ENCODE peak calls at places on chromosomes 4 and X, in five cellular contexts. P is CD8-positive, alpha-beta T cell; E is CD4-positive, alpha-beta T cell; I is keratinocyte; H is body of pancreas. J is an unnamed sample. For H3K27me3, the result is how much of the 10 kb centered on the place peaks cover.

GRCh38 chrX:12702509-12703091 is 88.6 kb upstream of the PRPS2 start:
- DNase-seq in E (no peak), I (no peak), H (peak), P (no peak), J (peak)

GRCh38 chrX:16666541-16666940 is 16.6 kb downstream of the S100G start:
- DNase-seq in E (no peak), I (no peak), P (no peak), H (no peak), J (no peak)

GRCh38 chr4:15894923-15895411 is 43.6 kb downstream of the FGFBP1 start:
- DNase-seq in I (no peak), P (no peak), H (no peak), E (no peak), J (no peak)

GRCh38 chr4:15031993-15032660 is 29.8 kb downstream of the CPEB2 start:
- DNase-seq in P (no peak), I (no peak), E (no peak), H (no peak), J (no peak)

GRCh38 chr4:63221477-63221876 is 1187.8 kb downstream of the TECRL start:
- DNase-seq in P (no peak), E (no peak), H (no peak), I (no peak), J (no peak)

GRCh38 chr4:110712486-110712885 is 89.6 kb upstream of the PITX2 start:
- DNase-seq in P (no peak), H (no peak), I (no peak), E (no peak), J (no peak)

GRCh38 chr4:54066088-54066415 is 1.6 kb upstream of the CHIC2 start:
- DNase-seq in H (no peak), P (no peak), I (no peak), E (no peak), J (no peak)

GRCh38 chr4:33193109-33193508 is 2472.9 kb downstream of the PCDH7 start:
- DNase-seq in P (no peak), I (no peak), E (no peak), H (no peak), J (no peak)

GRCh38 chr4:80202784-80203553 is 5.7 kb downstream of the PRDM8 start:
- DNase-seq in H (peak), E (peak), P (peak), I (no peak), J (peak)

GRCh38 chr4:171809854-171810253 is 3.4 kb upstream of the GALNTL6 start:
- DNase-seq in E (no peak), H (no peak), P (no peak), I (no peak), J (no peak)

GRCh38 chrX:153447581-153447960 is 1.7 kb upstream of the TREX2 start:
- DNase-seq in H (no peak), P (no peak), E (no peak), I (no peak), J (no peak)

GRCh38 chrX:153449306-153450113 is 3.7 kb upstream of the TREX2 start:
- DNase-seq in P (no peak), I (no peak), H (no peak), E (no peak), J (no peak)

GRCh38 chrX:153448556-153449280 is 2.9 kb upstream of the TREX2 start:
- DNase-seq in P (no peak), I (no peak), H (no peak), E (no peak), J (no peak)

GRCh38 chrX:153450114-153450948 is 4.5 kb upstream of the TREX2 start:
- DNase-seq in H (no peak), I (no peak), P (no peak), E (no peak), J (no peak)

GRCh38 chrX:153450949-153451277 is 5.1 kb upstream of the TREX2 start:
- DNase-seq in I (no peak), E (no peak), H (no peak), P (no peak), J (no peak)
- H3K27me3 ChIP-seq in I (under half), E (under half), H (under half), P (under half), J (under half)

GRCh38 chrX:47807548-47807947 is 29.2 kb upstream of the ZNF81 start:
- DNase-seq in I (no peak), P (no peak), H (no peak), E (no peak), J (no peak)
- H3K27ac ChIP-seq in I (no peak), P (no peak), H (no peak), E (no peak), J (no peak)

GRCh38 chr4:154519214-154519613 is 27.6 kb upstream of the DCHS2 start:
- DNase-seq in H (no peak), E (no peak), I (no peak), P (no peak), J (no peak)
- H3K27me3 ChIP-seq in H (under half), E (under half), I (under half), P (under half), J (under half)

DNA sequence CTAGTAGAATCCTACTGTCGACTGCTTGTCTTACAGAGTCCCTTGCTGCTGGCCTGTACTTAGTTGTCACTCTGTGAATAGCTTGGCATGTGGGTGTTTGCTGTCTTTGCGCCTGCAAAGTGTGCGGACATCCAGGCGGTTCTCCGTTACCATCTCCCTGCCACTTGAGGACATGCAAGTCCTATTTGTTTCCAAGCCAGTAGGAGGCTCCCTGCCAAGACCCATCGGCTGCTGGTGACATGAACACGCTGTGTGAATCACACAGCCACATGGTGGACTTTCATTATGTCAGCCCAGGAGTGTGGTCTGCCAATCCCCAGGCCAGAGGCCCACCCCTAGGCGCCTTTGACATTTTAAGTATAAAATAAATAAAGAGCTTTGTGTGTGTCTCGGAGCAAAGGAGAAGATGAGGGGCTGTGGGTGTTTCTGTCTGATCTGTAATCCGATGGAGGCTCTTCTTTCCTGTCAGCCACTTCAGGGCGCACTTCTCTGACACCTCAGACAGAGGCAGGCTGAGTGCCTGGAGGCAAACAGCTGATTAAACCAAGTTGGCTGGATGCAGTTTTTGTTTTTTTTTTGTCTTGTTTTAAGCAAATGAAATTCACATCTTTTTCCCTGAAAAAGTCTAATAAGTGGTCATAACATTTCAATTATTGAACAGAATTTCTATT is 51.5 kb downstream of the ALPK1 start:
- DNase-seq in I (no peak), P (no peak), H (no peak), E (no peak), J (peak)
- H3K27ac ChIP-seq in I (no peak), P (no peak), H (no peak), E (no peak), J (no peak)

GRCh38 chrX:72006461-72006860 is 95.8 kb downstream of the NHSL2 start:
- DNase-seq in P (no peak), E (no peak), I (no peak), H (no peak), J (no peak)

GRCh38 chrX:72009731-72010130 is 99.1 kb downstream of the NHSL2 start:
- DNase-seq in I (no peak), E (no peak), H (no peak), P (no peak), J (no peak)

GRCh38 chrX:72016881-72017783 is 106.5 kb downstream of the NHSL2 start:
- DNase-seq in I (no peak), P (no peak), E (no peak), H (no peak), J (no peak)

GRCh38 chrX:72011734-72012133 is 101.1 kb downstream of the NHSL2 start:
- DNase-seq in P (no peak), I (no peak), E (no peak), H (no peak), J (no peak)
- H3K27me3 ChIP-seq in P (under half), I (under half), E (under half), H (under half), J (under half)

DNA sequence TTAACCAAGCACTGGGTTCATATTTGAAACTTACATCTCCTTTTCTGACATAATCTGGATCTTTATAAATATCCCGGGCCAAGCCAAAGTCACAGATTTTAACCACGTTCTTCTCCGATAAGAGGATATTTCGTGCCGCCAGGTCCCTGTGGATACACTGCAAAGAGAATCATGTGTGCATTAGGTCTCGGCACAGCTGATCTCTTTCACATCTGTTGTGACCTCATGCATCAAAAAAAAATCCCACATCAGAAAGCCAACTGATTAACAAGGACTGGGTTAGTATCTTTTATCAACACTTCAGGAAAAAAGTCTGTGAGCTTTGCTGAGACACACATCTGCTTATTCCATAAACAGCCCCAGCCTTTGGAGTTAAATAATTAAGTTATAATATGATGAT is 35.5 kb downstream of the KDR start:
- DNase-seq in H (no peak), I (no peak), P (no peak), E (no peak), J (no peak)
- H3K27ac ChIP-seq in H (no peak), I (no peak), P (no peak), E (no peak), J (no peak)

GRCh38 chr4:27094224-27094623 is 233.6 kb downstream of the STIM2 start:
- DNase-seq in I (no peak), E (no peak), P (no peak), H (no peak), J (no peak)
- H3K27me3 ChIP-seq in I (under half), E (under half), P (under half), H (under half), J (under half)

GRCh38 chr4:136651278-136651667 is 881.0 kb downstream of the PCDH18 start:
- DNase-seq in H (no peak), P (no peak), I (no peak), E (no peak), J (no peak)
- H3K27ac ChIP-seq in H (no peak), P (no peak), I (no peak), E (no peak), J (no peak)

J was measured in testis.